ENCODE peak calls at places on chromosomes 3 and 15, in seven cellular contexts. U is psoas muscle, V is AG04450, T is transverse colon, Z is hepatocyte, I is cardiac muscle cell, C is dorsolateral prefrontal cortex. O is an unnamed sample.

GRCh38 chr3:146581877-146582508 is 23.2 kb downstream of the PLSCR5 start:
- DNase-seq in Z (peak), U (no peak), I (no peak), C (no peak), V (no peak), T (no peak), O (no peak)

GRCh38 chr15:100570735-100571363 is 31.1 kb downstream of the LINS1 start:
- DNase-seq in I (no peak), V (no peak), Z (no peak), U (no peak), T (no peak), C (no peak), O (no peak)

GRCh38 chr3:123147754-123148535 is 53.8 kb upstream of the SEC22A start:
- DNase-seq in C (no peak), Z (no peak), T (no peak), V (no peak), I (peak), U (no peak), O (no peak)

GRCh38 chr15:72919936-72920455 is 132.3 kb upstream of the NEO1 start:
- DNase-seq in U (no peak), T (no peak), Z (no peak), I (no peak), C (no peak), V (no peak), O (no peak)

GRCh38 chr3:185976977-185977678 is 39.3 kb upstream of the TRA2B start:
- DNase-seq in V (peak), C (peak), T (peak), Z (peak), I (peak), U (peak), O (peak)

GRCh38 chr15:33242165-33242564 is 47.7 kb upstream of the FMN1 start:
- DNase-seq in U (no peak), Z (peak), C (no peak), T (no peak), V (no peak), I (peak), O (no peak)

GRCh38 chr3:154022603-154023002 is 98.6 kb upstream of the ARHGEF26 start:
- DNase-seq in Z (no peak), U (no peak), T (no peak), V (no peak), I (no peak), C (no peak), O (no peak)

GRCh38 chr3:14452676-14453367 is 50.4 kb downstream of the SLC6A6 start:
- DNase-seq in C (peak), Z (peak), V (peak), U (peak), I (no peak), T (peak), O (peak)

GRCh38 chr15:101264911-101265641 is 12.2 kb downstream of the SELENOS start:
- DNase-seq in I (no peak), V (no peak), T (peak), Z (no peak), U (no peak), C (no peak), O (no peak)

GRCh38 chr3:13822042-13822441 is 57.8 kb downstream of the WNT7A start:
- DNase-seq in T (no peak), U (peak), Z (no peak), V (no peak), C (no peak), I (no peak), O (no peak)

GRCh38 chr3:46848271-46849097 is 14.8 kb downstream of the MYL3 start:
- DNase-seq in V (no peak), Z (peak), U (peak), I (no peak), T (no peak), C (no peak), O (peak)

GRCh38 chr15:71096676-71097075 is 18.6 kb upstream of the THSD4 start:
- DNase-seq in V (no peak), I (no peak), Z (no peak), U (no peak), C (no peak), T (no peak), O (peak)

GRCh38 chr15:30985081-30985531 is 6.3 kb downstream of the MTMR10 start:
- DNase-seq in U (peak), V (no peak), T (peak), C (no peak), Z (no peak), I (no peak), O (no peak)

GRCh38 chr3:125151916-125152315 is 60.6 kb downstream of the SLC12A8 start:
- DNase-seq in Z (no peak), I (no peak), V (no peak), T (no peak), C (no peak), U (no peak), O (no peak)

GRCh38 chr3:149589332-149589731 is 68.5 kb downstream of the WWTR1 start:
- DNase-seq in C (no peak), U (no peak), I (no peak), V (no peak), T (no peak), Z (no peak), O (no peak)

DNA sequence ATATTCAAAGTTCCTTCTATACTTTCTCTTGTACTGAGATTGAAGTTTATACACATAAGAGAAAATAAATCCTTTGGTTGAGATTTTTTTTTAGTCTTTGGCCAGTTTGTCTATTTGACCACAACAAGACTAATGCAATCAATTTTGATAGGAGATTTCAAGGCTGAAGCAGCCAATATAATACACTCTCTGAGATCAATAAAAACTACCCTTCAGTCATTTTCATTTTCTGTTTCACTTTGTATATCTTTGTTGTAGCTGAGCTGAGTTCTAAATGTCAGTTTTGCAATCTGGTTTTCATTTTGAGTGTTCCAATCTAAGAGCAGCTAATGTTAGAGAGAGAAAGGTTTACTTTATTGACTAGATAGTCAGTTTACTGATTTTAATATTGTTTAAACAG is 623.8 kb upstream of the ROBO1 start:
- DNase-seq in T (no peak), U (no peak), Z (no peak), V (no peak), C (no peak), I (no peak), O (no peak)
- H3K27ac ChIP-seq in T (no peak), U (no peak), Z (no peak), V (no peak), C (no peak), I (no peak), O (no peak)

GRCh38 chr3:5267889-5268288 is 80.4 kb downstream of the EDEM1 start:
- DNase-seq in Z (no peak), U (no peak), C (no peak), V (no peak), T (no peak), I (no peak), O (no peak)

GRCh38 chr3:5270656-5271055 is 83.1 kb downstream of the EDEM1 start:
- DNase-seq in V (no peak), T (no peak), C (no peak), Z (no peak), U (no peak), I (no peak), O (no peak)

GRCh38 chr3:5274116-5274515 is 86.6 kb downstream of the EDEM1 start:
- DNase-seq in T (no peak), U (no peak), Z (no peak), V (no peak), I (no peak), C (no peak), O (no peak)

GRCh38 chr3:5267253-5267652 is 79.7 kb downstream of the EDEM1 start:
- DNase-seq in T (no peak), I (no peak), V (no peak), Z (no peak), C (no peak), U (no peak), O (no peak)

GRCh38 chr3:5271061-5271683 is 83.7 kb downstream of the EDEM1 start:
- DNase-seq in U (no peak), I (no peak), T (no peak), C (no peak), Z (no peak), V (no peak), O (no peak)
- H3K27ac ChIP-seq in U (no peak), I (no peak), T (no peak), C (no peak), Z (no peak), V (no peak), O (no peak)

GRCh38 chr3:43290961-43291360 is 4.6 kb downstream of the SNRK start:
- DNase-seq in T (no peak), Z (no peak), C (no peak), V (no peak), I (no peak), U (no peak), O (no peak)
- H3K27ac ChIP-seq in T (peak), Z (no peak), C (no peak), V (no peak), I (no peak), U (no peak), O (no peak)

GRCh38 chr3:165954171-165954570 is 116.9 kb upstream of the BCHE start:
- DNase-seq in C (no peak), I (no peak), Z (no peak), U (no peak), V (no peak), T (no peak), O (no peak)
- H3K27ac ChIP-seq in C (no peak), I (no peak), Z (no peak), U (no peak), V (no peak), T (no peak), O (no peak)

GRCh38 chr3:60622349-60622748 is 628.9 kb downstream of the FHIT start:
- DNase-seq in C (no peak), Z (no peak), I (no peak), T (no peak), U (no peak), V (no peak), O (no peak)
- H3K27ac ChIP-seq in C (no peak), Z (no peak), I (no peak), T (no peak), U (no peak), V (no peak), O (no peak)

GRCh38 chr15:75045332-75046015 is 22.1 kb downstream of the PPCDC start:
- DNase-seq in I (no peak), V (no peak), U (no peak), C (no peak), T (no peak), Z (no peak), O (no peak)

GRCh38 chr15:75049392-75049791 is 26.0 kb downstream of the PPCDC start:
- DNase-seq in U (peak), Z (peak), T (peak), V (no peak), C (peak), I (no peak), O (no peak)

GRCh38 chr15:75050283-75050682 is 26.9 kb downstream of the PPCDC start:
- DNase-seq in I (no peak), Z (no peak), V (no peak), C (no peak), U (no peak), T (no peak), O (no peak)

GRCh38 chr15:75051161-75051560 is 27.8 kb downstream of the PPCDC start:
- DNase-seq in Z (no peak), T (no peak), C (no peak), U (peak), V (no peak), I (no peak), O (no peak)

GRCh38 chr15:75048394-75048793 is 25.0 kb downstream of the PPCDC start:
- DNase-seq in Z (no peak), V (no peak), C (no peak), T (no peak), I (no peak), U (no peak), O (no peak)
- H3K27ac ChIP-seq in Z (no peak), V (no peak), C (no peak), T (no peak), I (no peak), U (peak), O (no peak)